ENCODE peak calls at places on chromosome 17, in six cellular contexts. T, O, Y, C, N and F are unnamed samples.

GRCh38 chr17:7238418-7239090 is 703 bp downstream of the PHF23 start:
- DNase-seq in T (peak), O (no peak), Y (peak), C (no peak), N (peak), F (no peak)

GRCh38 chr17:78779848-78780247 is 2.2 kb downstream of the CYTH1 start:
- DNase-seq in T (no peak), O (no peak), Y (peak), C (no peak), N (no peak), F (no peak)

GRCh38 chr17:63113167-63113566 is 147.1 kb downstream of the TANC2 start:
- DNase-seq in T (no peak), O (no peak), Y (no peak), C (peak), N (no peak), F (no peak)

GRCh38 chr17:80388175-80388574 is 26.8 kb upstream of the ENDOV start:
- DNase-seq in T (no peak), O (no peak), Y (no peak), C (peak), N (no peak), F (no peak)

GRCh38 chr17:33267279-33267790 is 25.8 kb downstream of the ASIC2 start:
- DNase-seq in T (no peak), O (no peak), Y (no peak), C (no peak), N (no peak), F (no peak)

GRCh38 chr17:77884019-77884418 is 74.5 kb upstream of the TNRC6C start:
- DNase-seq in T (peak), O (no peak), Y (peak), C (peak), N (peak), F (no peak)

GRCh38 chr17:44557653-44558285 is 485 bp downstream of the FZD2 start:
- DNase-seq in T (peak), O (peak), Y (peak), C (peak), N (peak), F (peak)

GRCh38 chr17:32822996-32823395 is 53.9 kb downstream of the MYO1D start:
- DNase-seq in T (no peak), O (no peak), Y (no peak), C (no peak), N (peak), F (peak)

GRCh38 chr17:66040402-66040801 is 151.5 kb downstream of the CEP112 start:
- DNase-seq in T (no peak), O (no peak), Y (no peak), C (peak), N (no peak), F (no peak)

GRCh38 chr17:13024526-13025263 is 6.9 kb upstream of the ELAC2 start:
- DNase-seq in T (peak), O (peak), Y (peak), C (peak), N (peak), F (peak)

GRCh38 chr17:38571833-38572274 is 33.9 kb downstream of the SRCIN1 start:
- DNase-seq in T (no peak), O (no peak), Y (no peak), C (peak), N (no peak), F (peak)

GRCh38 chr17:15920758-15921239 is 24.1 kb upstream of the ADORA2B start:
- DNase-seq in T (no peak), O (no peak), Y (no peak), C (peak), N (peak), F (no peak)

GRCh38 chr17:72151565-72152391 is 31.0 kb downstream of the SOX9 start:
- DNase-seq in T (peak), O (no peak), Y (no peak), C (peak), N (peak), F (no peak)

GRCh38 chr17:57484081-57484666 is 227.9 kb downstream of the MSI2 start:
- DNase-seq in T (no peak), O (no peak), Y (no peak), C (no peak), N (no peak), F (no peak)

GRCh38 chr17:20206591-20206990 is 197.4 kb downstream of the SPECC1 start:
- DNase-seq in T (no peak), O (no peak), Y (no peak), C (no peak), N (no peak), F (no peak)

GRCh38 chr17:20218231-20218630 is 209.1 kb downstream of the SPECC1 start:
- DNase-seq in T (no peak), O (no peak), Y (no peak), C (no peak), N (no peak), F (no peak)

GRCh38 chr17:39622380-39623006 is 4.3 kb upstream of the PPP1R1B start:
- DNase-seq in T (no peak), O (no peak), Y (peak), C (peak), N (no peak), F (no peak)

GRCh38 chr17:41308251-41308917 is 725 bp downstream of the KRTAP16-1 start:
- DNase-seq in T (no peak), O (no peak), Y (peak), C (no peak), N (no peak), F (no peak)

GRCh38 chr17:53166736-53167135 is 656.0 kb upstream of the KIF2B start:
- DNase-seq in T (no peak), O (no peak), Y (no peak), C (no peak), N (no peak), F (no peak)

GRCh38 chr17:62718420-62718819 is 89.7 kb downstream of the MARCHF10 start:
- DNase-seq in T (no peak), O (no peak), Y (no peak), C (no peak), N (peak), F (no peak)

GRCh38 chr17:67372751-67373150 is 4.3 kb upstream of the PITPNC1 start:
- DNase-seq in T (no peak), O (no peak), Y (no peak), C (no peak), N (no peak), F (no peak)

GRCh38 chr17:4313482-4314114 is 49.8 kb upstream of the ANKFY1 start:
- DNase-seq in T (no peak), O (no peak), Y (no peak), C (no peak), N (no peak), F (no peak)

GRCh38 chr17:5444209-5444608 is 5.3 kb upstream of the C1QBP start:
- DNase-seq in T (no peak), O (no peak), Y (no peak), C (no peak), N (no peak), F (no peak)

GRCh38 chr17:36697907-36698526 is 96.6 kb downstream of the MRM1 start:
- DNase-seq in T (no peak), O (peak), Y (no peak), C (peak), N (peak), F (no peak)

GRCh38 chr17:77460514-77461046 is 319.8 kb downstream of the SEC14L1 start:
- DNase-seq in T (no peak), O (no peak), Y (no peak), C (no peak), N (no peak), F (no peak)

GRCh38 chr17:47866941-47867340 is 16.0 kb upstream of the SP6 start:
- DNase-seq in T (no peak), O (no peak), Y (no peak), C (no peak), N (no peak), F (no peak)

GRCh38 chr17:71922439-71922838 is 198.4 kb upstream of the SOX9 start:
- DNase-seq in T (no peak), O (no peak), Y (no peak), C (peak), N (peak), F (no peak)

GRCh38 chr17:82033359-82034085 is 2.0 kb downstream of the RAC3 start:
- DNase-seq in T (no peak), O (no peak), Y (no peak), C (no peak), N (no peak), F (no peak)

GRCh38 chr17:17403899-17404576 is 72.8 kb upstream of the MED9 start:
- DNase-seq in T (no peak), O (no peak), Y (peak), C (no peak), N (no peak), F (no peak)

GRCh38 chr17:59757043-59757824 is 49.8 kb downstream of the VMP1 start:
- DNase-seq in T (no peak), O (no peak), Y (no peak), C (no peak), N (no peak), F (no peak)

GRCh38 chr17:14372905-14373559 is 72.2 kb downstream of the HS3ST3B1 start:
- DNase-seq in T (no peak), O (no peak), Y (no peak), C (peak), N (no peak), F (no peak)

GRCh38 chr17:42670925-42671657 is 5.7 kb downstream of the PLEKHH3 start:
- DNase-seq in T (no peak), O (no peak), Y (no peak), C (peak), N (no peak), F (no peak)

GRCh38 chr17:47956818-47957590 is 679 bp downstream of the PRR15L start:
- DNase-seq in T (no peak), O (no peak), Y (no peak), C (no peak), N (peak), F (no peak)

GRCh38 chr17:18041776-18042175 is 2.6 kb downstream of the GID4 start:
- DNase-seq in T (no peak), O (no peak), Y (no peak), C (no peak), N (no peak), F (no peak)

GRCh38 chr17:83099570-83100181 is 20.3 kb downstream of the METRNL start:
- DNase-seq in T (no peak), O (no peak), Y (no peak), C (no peak), N (peak), F (no peak)
- TF ChIP-seq CTCF in T (no peak), O (no peak), Y (no peak), C (no peak), N (no peak), F (no peak)

GRCh38 chr17:9959377-9959981 is 54.4 kb upstream of the RCVRN start:
- DNase-seq in T (no peak), O (peak), Y (no peak), C (peak), N (peak), F (peak)
- TF ChIP-seq CTCF in T (no peak), O (peak), Y (no peak), C (peak), N (peak), F (peak)

GRCh38 chr17:49362723-49363117 is 670 bp upstream of the ZNF652 start:
- DNase-seq in T (no peak), O (no peak), Y (no peak), C (no peak), N (peak), F (peak)

GRCh38 chr17:49361902-49362722 is at the start of gene ZNF652:
- DNase-seq in T (peak), O (peak), Y (peak), C (peak), N (peak), F (peak)

GRCh38 chr17:49363251-49363650 is 1.2 kb upstream of the ZNF652 start:
- DNase-seq in T (no peak), O (no peak), Y (no peak), C (no peak), N (no peak), F (no peak)

GRCh38 chr17:49365667-49366066 is 3.6 kb upstream of the ZNF652 start:
- DNase-seq in T (no peak), O (peak), Y (peak), C (peak), N (peak), F (no peak)

DNA sequence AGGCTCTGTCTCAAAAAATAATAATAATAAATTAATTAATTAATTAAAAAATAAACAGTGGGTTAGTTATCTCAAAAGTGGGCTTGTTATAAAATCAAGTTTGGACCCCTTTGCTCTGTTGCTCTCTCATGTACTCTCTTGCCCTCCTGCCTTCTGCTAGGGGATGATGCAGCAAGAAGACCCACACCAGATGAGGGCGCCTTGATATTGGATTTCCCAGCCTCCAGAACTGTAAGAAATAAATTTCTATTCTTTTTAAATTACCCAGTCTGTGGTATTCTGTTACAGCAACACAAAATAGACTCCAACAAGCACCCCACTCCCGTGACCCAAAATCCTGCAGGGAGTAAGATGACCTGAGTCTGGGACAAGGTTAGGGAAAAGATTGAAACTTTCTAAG is 2.1 kb upstream of the ZNF652 start:
- DNase-seq in T (no peak), O (no peak), Y (no peak), C (no peak), N (no peak), F (no peak)
- TF ChIP-seq CTCF in T (no peak), O (no peak), Y (no peak), C (peak), N (no peak), F (no peak)

DNA sequence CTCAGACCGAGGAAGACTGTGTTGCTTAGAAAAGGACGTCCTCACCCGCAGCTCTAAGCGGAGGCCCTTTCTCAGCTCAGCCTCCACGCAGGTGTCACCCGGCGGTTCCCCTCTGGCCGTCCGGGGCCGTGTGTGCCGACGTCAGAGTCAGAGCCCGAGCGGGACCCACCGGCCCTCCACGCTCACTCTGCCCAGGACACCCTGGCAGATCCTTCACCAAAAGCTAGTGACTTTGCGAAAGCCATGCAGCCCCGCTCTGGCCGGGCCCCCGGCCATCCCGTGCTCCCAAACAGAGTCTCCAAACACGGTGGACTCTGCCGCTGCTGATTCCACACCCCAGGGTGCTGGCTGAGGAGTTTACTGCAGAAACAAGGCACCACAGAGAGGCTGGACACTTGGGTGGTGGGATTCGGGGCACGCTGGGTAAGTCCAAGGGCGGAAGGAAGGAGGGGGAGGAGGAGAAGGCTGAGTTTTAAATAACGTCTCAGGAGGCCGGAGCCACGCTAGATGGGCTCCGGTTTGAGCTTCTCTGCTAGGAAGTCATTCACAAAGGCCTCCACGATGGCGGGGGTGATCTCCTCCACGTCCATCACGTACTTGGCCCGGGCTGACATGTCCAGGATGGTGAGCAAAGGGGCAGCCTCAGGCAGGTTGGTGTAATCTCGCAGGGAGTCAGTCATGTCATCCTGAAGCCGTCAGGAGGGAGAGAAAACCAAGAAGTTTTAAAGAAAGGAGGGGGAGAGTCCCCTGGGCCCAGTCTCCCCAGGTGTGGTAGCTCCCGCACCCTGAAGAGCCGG is 18.5 kb downstream of the MRM3 start:
- DNase-seq in T (no peak), O (no peak), Y (no peak), C (no peak), N (no peak), F (no peak)
- TF ChIP-seq CTCF in T (no peak), O (no peak), Y (no peak), C (no peak), N (no peak), F (no peak)

GRCh38 chr17:64536913-64537312 is 30.1 kb downstream of the CEP95 start:
- DNase-seq in T (no peak), O (no peak), Y (no peak), C (no peak), N (no peak), F (no peak)
- TF ChIP-seq CTCF in T (no peak), O (no peak), Y (no peak), C (no peak), N (no peak), F (no peak)

GRCh38 chr17:61076649-61077048 is 323.0 kb upstream of the TBX2 start:
- DNase-seq in T (no peak), O (no peak), Y (no peak), C (no peak), N (no peak), F (no peak)
- TF ChIP-seq CTCF in T (no peak), O (no peak), Y (no peak), C (no peak), N (no peak), F (no peak)

GRCh38 chr17:28929769-28930168 is 21.5 kb downstream of the PHF12 start:
- DNase-seq in T (no peak), O (no peak), Y (no peak), C (peak), N (no peak), F (no peak)
- TF ChIP-seq CTCF in T (no peak), O (no peak), Y (no peak), C (no peak), N (no peak), F (no peak)

GRCh38 chr17:8332688-8333087 is 7.0 kb upstream of the ODF4 start:
- DNase-seq in T (no peak), O (no peak), Y (no peak), C (no peak), N (peak), F (no peak)
- TF ChIP-seq CTCF in T (no peak), O (no peak), Y (no peak), C (no peak), N (no peak), F (no peak)

GRCh38 chr17:69506489-69506888 is 92.0 kb downstream of the MAP2K6 start:
- DNase-seq in T (no peak), O (no peak), Y (no peak), C (peak), N (no peak), F (no peak)
- TF ChIP-seq CTCF in T (no peak), O (peak), Y (no peak), C (peak), N (peak), F (no peak)

GRCh38 chr17:73929860-73930430 is 273.5 kb upstream of the RPL38 start:
- DNase-seq in T (no peak), O (no peak), Y (no peak), C (peak), N (no peak), F (no peak)
- TF ChIP-seq CTCF in T (no peak), O (no peak), Y (no peak), C (peak), N (no peak), F (no peak)